ENCODE peak calls at places on chromosome 17, in seven cellular contexts. One of them, this sample, is unnamed.

GRCh38 chr17:77356109-77356689 is 215.4 kb downstream of the SEC14L1 start:
- DNase-seq in epithelial cell of esophagus: no peak
- DNase-seq in progenitor cell of endocrine pancreas: no peak
- DNase-seq in adrenal gland: peak; percentile 64
- DNase-seq in GM23338: no peak
- DNase-seq in brain microvascular endothelial cell: no peak
- DNase-seq in fibroblast of villous mesenchyme: no peak
- DNase-seq in this sample: peak; percentile 21

GRCh38 chr17:36667922-36668321 is 66.5 kb downstream of the MRM1 start:
- DNase-seq in progenitor cell of endocrine pancreas: no peak
- DNase-seq in epithelial cell of esophagus: peak; percentile 24
- DNase-seq in fibroblast of villous mesenchyme: no peak
- DNase-seq in GM23338: no peak
- DNase-seq in adrenal gland: no peak
- DNase-seq in brain microvascular endothelial cell: no peak
- DNase-seq in this sample: no peak

GRCh38 chr17:61425682-61426481 is 26.2 kb downstream of the TBX2 start:
- DNase-seq in brain microvascular endothelial cell: no peak
- DNase-seq in GM23338: peak; percentile 77
- DNase-seq in adrenal gland: no peak
- DNase-seq in progenitor cell of endocrine pancreas: no peak
- DNase-seq in epithelial cell of esophagus: no peak
- DNase-seq in fibroblast of villous mesenchyme: no peak
- DNase-seq in this sample: no peak

GRCh38 chr17:76568771-76569170 is 16.9 kb downstream of the ST6GALNAC2 start:
- DNase-seq in brain microvascular endothelial cell: no peak
- DNase-seq in fibroblast of villous mesenchyme: no peak
- DNase-seq in adrenal gland: no peak
- DNase-seq in GM23338: peak; percentile 64
- DNase-seq in progenitor cell of endocrine pancreas: no peak
- DNase-seq in epithelial cell of esophagus: no peak
- DNase-seq in this sample: no peak

GRCh38 chr17:596763-597644 is 117.6 kb downstream of the VPS53 start:
- DNase-seq in GM23338: no peak
- DNase-seq in epithelial cell of esophagus: peak; percentile 90
- DNase-seq in fibroblast of villous mesenchyme: peak; percentile 67
- DNase-seq in adrenal gland: no peak
- DNase-seq in progenitor cell of endocrine pancreas: no peak
- DNase-seq in brain microvascular endothelial cell: peak; percentile 90
- DNase-seq in this sample: no peak

GRCh38 chr17:56913000-56913866 is 616 bp downstream of the TRIM25 start:
- DNase-seq in brain microvascular endothelial cell: no peak
- DNase-seq in GM23338: peak; percentile 76
- DNase-seq in progenitor cell of endocrine pancreas: peak; percentile 27
- DNase-seq in fibroblast of villous mesenchyme: peak; percentile 22
- DNase-seq in epithelial cell of esophagus: no peak
- DNase-seq in adrenal gland: no peak
- DNase-seq in this sample: no peak

GRCh38 chr17:8225813-8226535 is 15.6 kb upstream of the AURKB start:
- DNase-seq in fibroblast of villous mesenchyme: peak; percentile 80
- DNase-seq in progenitor cell of endocrine pancreas: no peak
- DNase-seq in epithelial cell of esophagus: peak; percentile 77
- DNase-seq in brain microvascular endothelial cell: peak; percentile 92
- DNase-seq in GM23338: peak; percentile 85
- DNase-seq in adrenal gland: peak; percentile 69
- DNase-seq in this sample: no peak

GRCh38 chr17:70622382-70623260 is 453.3 kb downstream of the KCNJ2 start:
- DNase-seq in fibroblast of villous mesenchyme: peak; percentile 12
- DNase-seq in progenitor cell of endocrine pancreas: peak; percentile 33
- DNase-seq in adrenal gland: no peak
- DNase-seq in epithelial cell of esophagus: peak; percentile 59
- DNase-seq in brain microvascular endothelial cell: peak; percentile 15
- DNase-seq in GM23338: peak; percentile 82
- DNase-seq in this sample: no peak

GRCh38 chr17:36085710-36086268 is 4.2 kb downstream of the CCL3 start:
- DNase-seq in adrenal gland: peak; percentile 54
- DNase-seq in brain microvascular endothelial cell: no peak
- DNase-seq in fibroblast of villous mesenchyme: peak; percentile 19
- DNase-seq in GM23338: no peak
- DNase-seq in progenitor cell of endocrine pancreas: no peak
- DNase-seq in epithelial cell of esophagus: peak; percentile 34
- DNase-seq in this sample: peak; percentile 69

GRCh38 chr17:9355841-9356240 is 219.8 kb downstream of the STX8 start:
- DNase-seq in progenitor cell of endocrine pancreas: no peak
- DNase-seq in adrenal gland: no peak
- DNase-seq in brain microvascular endothelial cell: no peak
- DNase-seq in epithelial cell of esophagus: no peak
- DNase-seq in fibroblast of villous mesenchyme: no peak
- DNase-seq in GM23338: no peak
- DNase-seq in this sample: no peak

GRCh38 chr17:19372866-19373505 is 5.3 kb upstream of the MAPK7 start:
- DNase-seq in adrenal gland: no peak
- DNase-seq in epithelial cell of esophagus: no peak
- DNase-seq in brain microvascular endothelial cell: no peak
- DNase-seq in GM23338: peak; percentile 31
- DNase-seq in progenitor cell of endocrine pancreas: no peak
- DNase-seq in fibroblast of villous mesenchyme: no peak
- DNase-seq in this sample: peak; percentile 64

GRCh38 chr17:26809033-26809432 is 484.9 kb upstream of the WSB1 start:
- DNase-seq in epithelial cell of esophagus: peak; percentile 38
- DNase-seq in progenitor cell of endocrine pancreas: no peak
- DNase-seq in adrenal gland: no peak
- DNase-seq in fibroblast of villous mesenchyme: peak; percentile 15
- DNase-seq in brain microvascular endothelial cell: no peak
- DNase-seq in GM23338: no peak
- DNase-seq in this sample: no peak

GRCh38 chr17:48571024-48571818 is 6.9 kb downstream of the HOXB4 start:
- DNase-seq in brain microvascular endothelial cell: no peak
- DNase-seq in adrenal gland: no peak
- DNase-seq in GM23338: no peak
- DNase-seq in fibroblast of villous mesenchyme: no peak
- DNase-seq in progenitor cell of endocrine pancreas: no peak
- DNase-seq in epithelial cell of esophagus: no peak
- DNase-seq in this sample: no peak

GRCh38 chr17:42049834-42050359 is 504 bp downstream of the C17orf113 start:
- DNase-seq in GM23338: no peak
- DNase-seq in epithelial cell of esophagus: no peak
- DNase-seq in progenitor cell of endocrine pancreas: no peak
- DNase-seq in brain microvascular endothelial cell: no peak
- DNase-seq in adrenal gland: no peak
- DNase-seq in fibroblast of villous mesenchyme: no peak
- DNase-seq in this sample: no peak
- TF ChIP-seq CTCF in GM23338: no peak
- TF ChIP-seq CTCF in epithelial cell of esophagus: no peak
- TF ChIP-seq CTCF in progenitor cell of endocrine pancreas: no peak
- TF ChIP-seq CTCF in brain microvascular endothelial cell: no peak
- TF ChIP-seq CTCF in adrenal gland: no peak
- TF ChIP-seq CTCF in fibroblast of villous mesenchyme: no peak
- TF ChIP-seq CTCF in this sample: no peak

GRCh38 chr17:68738044-68738443 is 136.9 kb upstream of the FAM20A start:
- DNase-seq in progenitor cell of endocrine pancreas: no peak
- DNase-seq in epithelial cell of esophagus: no peak
- DNase-seq in adrenal gland: no peak
- DNase-seq in fibroblast of villous mesenchyme: peak; percentile 61
- DNase-seq in GM23338: no peak
- DNase-seq in brain microvascular endothelial cell: no peak
- DNase-seq in this sample: no peak

GRCh38 chr17:68734911-68735310 is 133.7 kb upstream of the FAM20A start:
- DNase-seq in GM23338: no peak
- DNase-seq in epithelial cell of esophagus: no peak
- DNase-seq in adrenal gland: no peak
- DNase-seq in progenitor cell of endocrine pancreas: no peak
- DNase-seq in fibroblast of villous mesenchyme: no peak
- DNase-seq in brain microvascular endothelial cell: no peak
- DNase-seq in this sample: no peak

DNA sequence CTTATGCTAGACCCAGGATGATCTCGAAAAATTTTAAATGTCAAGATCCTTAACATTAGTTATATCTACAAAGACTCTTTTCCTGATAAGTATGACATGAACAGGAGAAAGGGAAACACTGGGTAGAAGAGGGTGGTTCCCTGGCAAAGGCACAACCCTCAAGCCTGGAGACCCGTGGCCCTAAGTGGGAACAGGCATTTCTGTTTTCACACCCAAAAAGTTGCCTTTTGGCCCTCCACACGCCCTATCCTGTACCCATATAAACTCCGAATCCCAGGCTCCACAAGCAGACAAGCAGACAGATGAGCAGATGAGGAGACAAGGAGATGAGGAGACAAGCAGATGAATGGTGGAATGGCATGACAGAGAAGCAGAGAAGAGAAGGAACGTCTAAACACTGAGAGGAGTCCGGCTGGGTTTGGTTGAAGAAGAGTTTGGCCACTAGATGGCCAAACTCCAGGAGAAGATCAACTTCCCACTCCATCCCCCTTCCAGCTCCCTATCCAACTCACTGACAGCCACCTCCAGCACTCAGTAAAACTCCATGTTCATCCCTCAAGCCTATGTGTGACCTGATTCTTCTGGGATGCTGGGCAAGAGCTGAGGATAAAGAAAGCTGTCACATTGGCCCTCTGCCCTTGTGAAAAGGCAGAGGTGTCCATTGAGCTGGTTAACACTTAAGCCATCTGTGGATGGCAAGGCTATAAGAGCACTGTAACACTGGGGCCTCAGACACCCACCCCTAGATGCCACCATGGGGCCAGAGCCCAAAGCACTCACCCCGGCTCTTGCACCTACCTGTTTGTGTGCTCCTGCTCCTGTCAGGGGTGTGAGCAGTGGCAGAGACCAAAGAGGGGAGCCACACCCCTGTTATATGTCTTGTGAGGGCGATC is 139.6 kb upstream of the FAM20A start:
- DNase-seq in epithelial cell of esophagus: no peak
- DNase-seq in progenitor cell of endocrine pancreas: no peak
- DNase-seq in adrenal gland: no peak
- DNase-seq in brain microvascular endothelial cell: no peak
- DNase-seq in fibroblast of villous mesenchyme: no peak
- DNase-seq in GM23338: no peak
- DNase-seq in this sample: no peak
- TF ChIP-seq CTCF in epithelial cell of esophagus: peak; percentile 17
- TF ChIP-seq CTCF in progenitor cell of endocrine pancreas: no peak
- TF ChIP-seq CTCF in adrenal gland: no peak
- TF ChIP-seq CTCF in brain microvascular endothelial cell: peak; percentile 34
- TF ChIP-seq CTCF in fibroblast of villous mesenchyme: no peak
- TF ChIP-seq CTCF in GM23338: no peak
- TF ChIP-seq CTCF in this sample: no peak

GRCh38 chr17:11980813-11981212 is 16.5 kb downstream of the ZNF18 start:
- DNase-seq in progenitor cell of endocrine pancreas: no peak
- DNase-seq in brain microvascular endothelial cell: peak; percentile 8
- DNase-seq in GM23338: peak; percentile 36
- DNase-seq in adrenal gland: no peak
- DNase-seq in fibroblast of villous mesenchyme: peak; percentile 11
- DNase-seq in epithelial cell of esophagus: peak; percentile 51
- DNase-seq in this sample: no peak
- TF ChIP-seq CTCF in progenitor cell of endocrine pancreas: peak; percentile 41
- TF ChIP-seq CTCF in brain microvascular endothelial cell: peak; percentile 42
- TF ChIP-seq CTCF in GM23338: peak; percentile 33
- TF ChIP-seq CTCF in adrenal gland: no peak
- TF ChIP-seq CTCF in fibroblast of villous mesenchyme: peak; percentile 40
- TF ChIP-seq CTCF in epithelial cell of esophagus: peak; percentile 49
- TF ChIP-seq CTCF in this sample: no peak

GRCh38 chr17:45110676-45111611 is 21.4 kb downstream of the PLCD3 start:
- DNase-seq in epithelial cell of esophagus: peak; percentile 42
- DNase-seq in GM23338: no peak
- DNase-seq in adrenal gland: peak; percentile 85
- DNase-seq in progenitor cell of endocrine pancreas: no peak
- DNase-seq in fibroblast of villous mesenchyme: no peak
- DNase-seq in brain microvascular endothelial cell: no peak
- DNase-seq in this sample: no peak

GRCh38 chr17:45108051-45108450 is 24.3 kb downstream of the PLCD3 start:
- DNase-seq in fibroblast of villous mesenchyme: no peak
- DNase-seq in GM23338: no peak
- DNase-seq in adrenal gland: no peak
- DNase-seq in epithelial cell of esophagus: no peak
- DNase-seq in progenitor cell of endocrine pancreas: no peak
- DNase-seq in brain microvascular endothelial cell: no peak
- DNase-seq in this sample: no peak

GRCh38 chr17:45106582-45106981 is 25.7 kb downstream of the PLCD3 start:
- DNase-seq in fibroblast of villous mesenchyme: no peak
- DNase-seq in adrenal gland: no peak
- DNase-seq in GM23338: no peak
- DNase-seq in epithelial cell of esophagus: no peak
- DNase-seq in brain microvascular endothelial cell: no peak
- DNase-seq in progenitor cell of endocrine pancreas: no peak
- DNase-seq in this sample: no peak

GRCh38 chr17:45107286-45107685 is 25.0 kb downstream of the PLCD3 start:
- DNase-seq in epithelial cell of esophagus: no peak
- DNase-seq in adrenal gland: no peak
- DNase-seq in GM23338: no peak
- DNase-seq in brain microvascular endothelial cell: no peak
- DNase-seq in fibroblast of villous mesenchyme: no peak
- DNase-seq in progenitor cell of endocrine pancreas: no peak
- DNase-seq in this sample: no peak

GRCh38 chr17:45108595-45109521 is 23.5 kb downstream of the PLCD3 start:
- DNase-seq in adrenal gland: no peak
- DNase-seq in brain microvascular endothelial cell: no peak
- DNase-seq in progenitor cell of endocrine pancreas: no peak
- DNase-seq in epithelial cell of esophagus: no peak
- DNase-seq in GM23338: no peak
- DNase-seq in fibroblast of villous mesenchyme: no peak
- DNase-seq in this sample: no peak
- TF ChIP-seq CTCF in adrenal gland: no peak
- TF ChIP-seq CTCF in brain microvascular endothelial cell: peak; percentile 14
- TF ChIP-seq CTCF in progenitor cell of endocrine pancreas: no peak
- TF ChIP-seq CTCF in epithelial cell of esophagus: peak; percentile 24
- TF ChIP-seq CTCF in GM23338: peak; percentile 30
- TF ChIP-seq CTCF in fibroblast of villous mesenchyme: peak; percentile 17
- TF ChIP-seq CTCF in this sample: no peak

GRCh38 chr17:40646791-40647548 is 648 bp downstream of the SMARCE1 start:
- DNase-seq in epithelial cell of esophagus: peak; percentile 39
- DNase-seq in GM23338: peak; percentile 49
- DNase-seq in adrenal gland: peak; percentile 31
- DNase-seq in brain microvascular endothelial cell: peak; percentile 28
- DNase-seq in progenitor cell of endocrine pancreas: no peak
- DNase-seq in fibroblast of villous mesenchyme: peak; percentile 68
- DNase-seq in this sample: peak; percentile 51
- TF ChIP-seq CTCF in epithelial cell of esophagus: no peak
- TF ChIP-seq CTCF in GM23338: no peak
- TF ChIP-seq CTCF in adrenal gland: no peak
- TF ChIP-seq CTCF in brain microvascular endothelial cell: no peak
- TF ChIP-seq CTCF in progenitor cell of endocrine pancreas: no peak
- TF ChIP-seq CTCF in fibroblast of villous mesenchyme: no peak
- TF ChIP-seq CTCF in this sample: no peak

DNA sequence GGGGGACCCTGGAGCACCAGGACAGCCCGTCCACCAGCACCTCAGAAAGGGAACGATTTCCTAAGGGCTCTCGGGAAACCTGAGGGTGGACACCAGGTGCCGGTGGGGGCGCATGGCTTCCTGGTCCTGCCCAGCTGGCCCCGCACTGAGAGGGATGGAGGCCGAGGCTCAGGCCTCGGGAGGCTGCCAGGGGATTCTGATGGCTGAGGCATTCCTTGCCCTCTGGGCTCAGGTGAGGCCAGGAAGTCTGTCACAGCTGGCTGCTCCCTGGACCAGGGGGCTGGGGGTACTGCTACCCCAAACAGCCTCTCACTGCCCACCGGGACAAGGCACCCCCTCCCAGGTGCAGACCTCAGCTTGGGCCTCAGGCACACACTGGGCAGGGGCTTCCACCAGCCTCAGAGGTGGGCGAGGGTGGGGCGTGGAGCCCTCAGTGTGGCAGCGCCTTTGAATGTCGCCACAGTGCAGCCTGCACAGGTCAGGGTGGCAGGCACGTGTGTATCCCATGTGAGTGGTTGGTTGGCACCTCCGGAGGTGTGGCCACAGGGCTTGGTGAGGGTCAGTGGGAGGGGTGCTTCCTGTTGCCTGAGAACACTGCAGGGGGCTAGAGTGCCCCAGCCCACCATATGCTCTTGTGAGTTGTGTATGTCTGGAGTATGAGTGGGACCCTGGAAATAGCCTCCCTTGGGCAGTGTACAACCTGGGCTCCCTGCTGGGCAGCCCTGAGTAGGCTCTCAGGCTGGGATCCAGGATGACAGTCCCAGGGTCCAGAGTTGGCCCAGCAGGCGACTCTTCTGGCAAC is 3.9 kb upstream of the FSCN2 start:
- DNase-seq in brain microvascular endothelial cell: no peak
- DNase-seq in progenitor cell of endocrine pancreas: no peak
- DNase-seq in fibroblast of villous mesenchyme: no peak
- DNase-seq in GM23338: no peak
- DNase-seq in epithelial cell of esophagus: no peak
- DNase-seq in adrenal gland: no peak
- DNase-seq in this sample: peak; percentile 40
- TF ChIP-seq CTCF in brain microvascular endothelial cell: no peak
- TF ChIP-seq CTCF in progenitor cell of endocrine pancreas: no peak
- TF ChIP-seq CTCF in fibroblast of villous mesenchyme: no peak
- TF ChIP-seq CTCF in GM23338: no peak
- TF ChIP-seq CTCF in epithelial cell of esophagus: no peak
- TF ChIP-seq CTCF in adrenal gland: no peak
- TF ChIP-seq CTCF in this sample: no peak

This sample was measured in CD14-positive monocyte.